ENCODE peak calls at places on chromosomes 13 and 19, in seven cellular contexts. Z is fibroblast of the aortic adventitia, K is psoas muscle, G is fibroblast of lung, T is progenitor cell of endocrine pancreas, M is AG09319, X is H1. N is an unnamed sample.

GRCh38 chr19:56837892-56838679 is 2.4 kb downstream of the PEG3 start:
- DNase-seq in Z (no peak), K (peak; percentile 78), G (peak; percentile 68), T (no peak), M (no peak), X (no peak), N (no peak)

GRCh38 chr19:3771033-3771905 is 759 bp downstream of the RAX2 start:
- DNase-seq in Z (no peak), K (no peak), G (no peak), T (no peak), M (no peak), X (peak; percentile 60), N (no peak)

GRCh38 chr13:98327326-98328314 is 150.6 kb upstream of the RNF113B start:
- DNase-seq in Z (peak; percentile 47), K (no peak), G (peak; percentile 55), T (no peak), M (no peak), X (no peak), N (peak; percentile 38)

GRCh38 chr13:44011036-44011435 is 131.3 kb downstream of the LACC1 start:
- DNase-seq in Z (no peak), K (no peak), G (no peak), T (no peak), M (no peak), X (no peak), N (no peak)

GRCh38 chr13:59112375-59112774 is 1051.4 kb downstream of the DIAPH3 start:
- DNase-seq in Z (peak; percentile 98), K (no peak), G (peak; percentile 99), T (no peak), M (peak; percentile 75), X (no peak), N (peak; percentile 18)

GRCh38 chr13:111907341-111907880 is 159.5 kb upstream of the SOX1 start:
- DNase-seq in Z (no peak), K (no peak), G (no peak), T (peak; percentile 2), M (no peak), X (peak; percentile 16), N (no peak)

GRCh38 chr19:3420909-3421619 is 54.7 kb downstream of the NFIC start:
- DNase-seq in Z (no peak), K (peak; percentile 69), G (no peak), T (no peak), M (no peak), X (no peak), N (no peak)

GRCh38 chr19:751501-752341 is 809 bp downstream of the MISP start:
- DNase-seq in Z (peak; percentile 81), K (no peak), G (peak; percentile 87), T (no peak), M (peak; percentile 36), X (no peak), N (peak; percentile 84)

GRCh38 chr13:112893570-112894422 is 75.2 kb upstream of the MCF2L start:
- DNase-seq in Z (peak; percentile 6), K (peak; percentile 55), G (peak; percentile 23), T (peak; percentile 70), M (no peak), X (peak; percentile 80), N (no peak)

GRCh38 chr19:13172335-13173128 is 22.3 kb downstream of the IER2 start:
- DNase-seq in Z (peak; percentile 78), K (peak; percentile 82), G (peak; percentile 85), T (no peak), M (no peak), X (no peak), N (peak; percentile 85)

GRCh38 chr19:4759388-4760284 is 31.9 kb upstream of the FEM1A start:
- DNase-seq in Z (peak; percentile 64), K (peak; percentile 92), G (peak; percentile 82), T (peak; percentile 93), M (peak; percentile 61), X (peak; percentile 93), N (peak; percentile 69)

GRCh38 chr19:52139291-52140076 is at the start of gene ZNF616:
- DNase-seq in Z (peak; percentile 94), K (peak; percentile 99), G (peak; percentile 94), T (peak; percentile 97), M (peak; percentile 82), X (peak; percentile 99), N (peak; percentile 92)
- TF ChIP-seq CTCF in Z (peak; percentile 74), K (peak; percentile 79), G (peak; percentile 62), T (peak; percentile 80), M (peak; percentile 84), X (peak; percentile 80), N (peak; percentile 87)

DNA sequence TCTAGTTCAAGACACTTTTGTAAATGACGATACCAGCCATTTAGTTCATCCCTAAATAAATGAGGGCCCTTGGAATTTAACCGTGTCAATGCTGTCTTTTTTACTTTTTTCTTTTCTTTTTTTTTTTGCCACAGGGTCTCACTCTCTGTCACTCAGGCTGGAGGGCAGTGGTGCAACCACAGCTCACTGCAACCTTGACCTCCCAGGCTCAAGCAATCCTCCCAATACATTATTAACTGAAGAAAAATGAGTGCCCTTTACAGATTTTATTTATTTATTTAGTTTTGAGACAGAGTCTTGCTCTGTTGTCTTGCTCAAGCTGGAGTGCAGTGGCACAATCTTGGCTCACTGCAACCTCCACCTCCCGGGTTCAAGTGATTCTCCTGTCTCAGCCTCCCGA is 2.9 kb upstream of the MED4 start:
- DNase-seq in Z (no peak), K (no peak), G (no peak), T (no peak), M (no peak), X (no peak), N (no peak)
- TF ChIP-seq CTCF in Z (no peak), K (no peak), G (no peak), T (no peak), M (no peak), X (no peak), N (no peak)

GRCh38 chr13:87131611-87132010 is 539.6 kb upstream of the SLITRK5 start:
- DNase-seq in Z (no peak), K (no peak), G (no peak), T (no peak), M (no peak), X (no peak), N (no peak)
- TF ChIP-seq CTCF in Z (no peak), K (no peak), G (no peak), T (no peak), M (no peak), X (no peak), N (no peak)

DNA sequence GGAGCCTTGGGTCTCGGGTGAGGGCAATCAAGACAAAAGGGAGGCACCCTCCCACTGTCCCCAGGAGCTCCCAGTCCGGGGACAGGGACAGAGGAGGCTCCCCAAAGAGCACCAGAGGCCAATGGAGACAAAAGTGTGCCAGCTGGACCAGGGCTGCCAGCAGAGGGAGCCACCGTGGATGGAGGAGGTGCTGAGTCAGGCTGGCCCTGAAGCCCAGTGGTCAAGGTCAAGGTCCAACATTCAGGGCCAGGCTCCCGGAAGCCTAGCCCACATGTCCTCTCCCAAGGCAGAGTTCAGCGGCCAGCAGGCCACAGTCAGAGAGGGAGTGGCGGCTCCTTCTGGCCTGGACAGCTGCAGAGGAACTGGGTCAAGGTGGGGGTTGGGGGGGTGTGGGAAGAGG is 8.4 kb downstream of the COL5A3 start:
- DNase-seq in Z (no peak), K (peak; percentile 83), G (peak; percentile 17), T (no peak), M (no peak), X (peak; percentile 82), N (no peak)
- TF ChIP-seq CTCF in Z (peak; percentile 46), K (peak; percentile 19), G (peak; percentile 35), T (peak; percentile 35), M (peak; percentile 47), X (peak; percentile 98), N (peak; percentile 78)

GRCh38 chr13:97268772-97269171 is 46.6 kb downstream of the MBNL2 start:
- DNase-seq in Z (no peak), K (no peak), G (no peak), T (no peak), M (no peak), X (no peak), N (no peak)
- TF ChIP-seq CTCF in Z (no peak), K (no peak), G (no peak), T (no peak), M (no peak), X (peak; percentile 21), N (peak; percentile 46)

GRCh38 chr19:15437355-15438123 is 12.2 kb downstream of the WIZ start:
- DNase-seq in Z (peak; percentile 88), K (peak; percentile 41), G (peak; percentile 74), T (no peak), M (no peak), X (no peak), N (no peak)
- TF ChIP-seq CTCF in Z (peak; percentile 64), K (peak; percentile 21), G (peak; percentile 43), T (no peak), M (peak; percentile 31), X (no peak), N (peak; percentile 54)

GRCh38 chr13:48333976-48334375 is 30.4 kb downstream of the RB1 start:
- DNase-seq in Z (peak; percentile 45), K (no peak), G (no peak), T (no peak), M (no peak), X (no peak), N (peak; percentile 44)

DNA sequence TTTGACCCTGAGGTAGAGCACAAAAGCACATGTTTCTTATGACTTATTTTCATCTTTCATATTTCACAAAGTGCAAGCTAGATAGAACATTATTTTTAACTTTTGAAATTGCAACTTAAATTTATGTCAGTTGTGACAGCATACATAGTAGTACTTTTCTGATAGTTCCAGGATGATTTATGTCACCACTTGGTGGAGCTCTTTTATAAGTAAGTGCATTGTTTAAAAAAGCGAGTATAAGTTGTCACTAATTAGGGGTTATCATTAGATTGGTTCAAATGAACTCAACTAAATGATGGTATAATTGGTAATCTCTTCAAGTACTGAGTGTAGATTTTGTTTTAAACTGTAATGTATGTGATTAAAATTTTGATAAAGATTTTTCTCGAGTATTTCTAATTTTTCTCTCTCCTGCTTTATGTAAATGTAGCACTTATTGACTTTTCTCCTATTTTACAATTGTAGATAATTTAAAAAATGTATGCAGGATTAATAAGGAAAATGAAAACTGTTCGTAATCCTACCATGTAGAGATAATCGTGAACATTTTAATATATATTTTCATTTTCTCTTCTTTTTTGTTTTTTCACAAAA is 31.1 kb downstream of the RB1 start:
- DNase-seq in Z (peak; percentile 70), K (no peak), G (peak; percentile 71), T (no peak), M (peak; percentile 7), X (no peak), N (peak; percentile 22)
- TF ChIP-seq CTCF in Z (peak; percentile 58), K (peak; percentile 66), G (no peak), T (peak; percentile 58), M (peak; percentile 54), X (no peak), N (peak; percentile 86)

GRCh38 chr19:48740705-48741030 is 258 bp upstream of the RASIP1 start:
- DNase-seq in Z (no peak), K (no peak), G (no peak), T (no peak), M (no peak), X (no peak), N (no peak)

GRCh38 chr19:48739835-48740704 is at the start of gene RASIP1:
- DNase-seq in Z (no peak), K (peak; percentile 75), G (no peak), T (no peak), M (no peak), X (no peak), N (no peak)

GRCh38 chr19:48739400-48739825 is 997 bp downstream of the RASIP1 start:
- DNase-seq in Z (no peak), K (no peak), G (no peak), T (no peak), M (no peak), X (no peak), N (no peak)

GRCh38 chr19:48737360-48737998 is 2.9 kb downstream of the RASIP1 start:
- DNase-seq in Z (no peak), K (no peak), G (no peak), T (no peak), M (no peak), X (no peak), N (no peak)

GRCh38 chr19:48738557-48739399 is 1.6 kb downstream of the RASIP1 start:
- DNase-seq in Z (peak; percentile 51), K (peak; percentile 96), G (peak; percentile 63), T (peak; percentile 96), M (no peak), X (peak; percentile 99), N (peak; percentile 63)
- TF ChIP-seq CTCF in Z (no peak), K (peak; percentile 47), G (peak; percentile 9), T (peak; percentile 41), M (no peak), X (peak; percentile 56), N (peak; percentile 57)